ENCODE peak calls at places on chromosomes 2 and 18, in four cellular contexts. I, W, L and O are unnamed samples.

GRCh38 chr2:106956879-106957278 is 70.9 kb upstream of the ST6GAL2 start:
- DNase-seq in I (no peak), W (no peak), L (no peak), O (no peak)

GRCh38 chr2:237178396-237178795 is 92.7 kb downstream of the COPS8 start:
- DNase-seq in I (no peak), W (no peak), L (no peak), O (no peak)

GRCh38 chr18:6929370-6930102 is 188.1 kb downstream of the LAMA1 start:
- DNase-seq in I (no peak), W (no peak), L (no peak), O (no peak)

GRCh38 chr2:5544205-5544786 is 147.9 kb upstream of the SOX11 start:
- DNase-seq in I (no peak), W (no peak), L (no peak), O (no peak)

GRCh38 chr2:119638891-119639539 is 40.0 kb upstream of the TMEM177 start:
- DNase-seq in I (no peak), W (no peak), L (no peak), O (no peak)

GRCh38 chr2:138415891-138416494 is 85.6 kb upstream of the SPOPL start:
- DNase-seq in I (no peak), W (no peak), L (no peak), O (no peak)

GRCh38 chr2:227366861-227367800 is 12.0 kb downstream of the TM4SF20 start:
- DNase-seq in I (no peak), W (no peak), L (no peak), O (no peak)

GRCh38 chr2:230924092-230924469 is 961 bp downstream of the GPR55 start:
- DNase-seq in I (no peak), W (no peak), L (no peak), O (peak; percentile 51)

GRCh38 chr18:51350081-51350480 is 152.6 kb upstream of the MEX3C start:
- DNase-seq in I (no peak), W (no peak), L (no peak), O (no peak)

GRCh38 chr2:46351388-46352141 is 54.4 kb downstream of the EPAS1 start:
- DNase-seq in I (no peak), W (no peak), L (no peak), O (no peak)

GRCh38 chr2:168293766-168294165 is 46.4 kb upstream of the STK39 start:
- DNase-seq in I (no peak), W (no peak), L (no peak), O (no peak)

GRCh38 chr18:3995476-3996102 is 459.5 kb downstream of the DLGAP1 start:
- DNase-seq in I (no peak), W (peak; percentile 47), L (peak; percentile 32), O (no peak)

GRCh38 chr2:160053946-160054345 is 8.5 kb downstream of the PLA2R1 start:
- DNase-seq in I (no peak), W (no peak), L (no peak), O (no peak)

GRCh38 chr18:70005580-70005979 is 57.9 kb upstream of the CD226 start:
- DNase-seq in I (no peak), W (no peak), L (no peak), O (no peak)

GRCh38 chr2:233079953-233080835 is 20.1 kb downstream of the INPP5D start:
- DNase-seq in I (peak; percentile 21), W (no peak), L (no peak), O (peak; percentile 15)

GRCh38 chr2:163731735-163732134 is 4.1 kb downstream of the FIGN start:
- DNase-seq in I (no peak), W (no peak), L (no peak), O (no peak)

GRCh38 chr18:57428221-57429150 is 6.7 kb upstream of the ONECUT2 start:
- DNase-seq in I (no peak), W (no peak), L (peak; percentile 52), O (no peak)

GRCh38 chr2:8324164-8324848 is 357.6 kb upstream of the ID2 start:
- DNase-seq in I (no peak), W (no peak), L (no peak), O (no peak)

GRCh38 chr2:165794520-165794882 is 454 bp upstream of the GALNT3 start:
- DNase-seq in I (no peak), W (no peak), L (peak; percentile 84), O (no peak)

GRCh38 chr2:99622578-99622977 is 132.8 kb upstream of the REV1 start:
- DNase-seq in I (no peak), W (no peak), L (no peak), O (no peak)

GRCh38 chr18:63099026-63099840 is 220.3 kb downstream of the BCL2 start:
- DNase-seq in I (no peak), W (no peak), L (no peak), O (no peak)

GRCh38 chr2:23745726-23746105 is 181.2 kb downstream of the ATAD2B start:
- DNase-seq in I (no peak), W (peak; percentile 6), L (peak; percentile 7), O (no peak)

GRCh38 chr2:40209728-40210127 is 242.2 kb downstream of the SLC8A1 start:
- DNase-seq in I (no peak), W (no peak), L (no peak), O (no peak)

GRCh38 chr18:78721281-78721949 is 258.2 kb upstream of the SALL3 start:
- DNase-seq in I (no peak), W (no peak), L (no peak), O (peak; percentile 62)

GRCh38 chr2:61855178-61855523 is 1.3 kb upstream of the FAM161A start:
- DNase-seq in I (no peak), W (peak; percentile 42), L (no peak), O (no peak)

GRCh38 chr18:43627833-43628370 is 350.6 kb upstream of the SYT4 start:
- DNase-seq in I (no peak), W (no peak), L (no peak), O (no peak)

GRCh38 chr2:226792155-226792871 is 7.3 kb downstream of the IRS1 start:
- DNase-seq in I (no peak), W (peak; percentile 52), L (no peak), O (no peak)

GRCh38 chr18:48832961-48833700 is 117.6 kb downstream of the SMAD7 start:
- DNase-seq in I (no peak), W (peak; percentile 64), L (no peak), O (peak; percentile 95)

GRCh38 chr18:79818631-79819030 is 20.9 kb downstream of the KCNG2 start:
- DNase-seq in I (no peak), W (no peak), L (no peak), O (no peak)

GRCh38 chr2:38797276-38797675 is 19.3 kb downstream of the GEMIN6 start:
- DNase-seq in I (no peak), W (no peak), L (no peak), O (no peak)

GRCh38 chr2:22784586-22784985 is 600.4 kb upstream of the KLHL29 start:
- DNase-seq in I (no peak), W (no peak), L (no peak), O (no peak)

DNA sequence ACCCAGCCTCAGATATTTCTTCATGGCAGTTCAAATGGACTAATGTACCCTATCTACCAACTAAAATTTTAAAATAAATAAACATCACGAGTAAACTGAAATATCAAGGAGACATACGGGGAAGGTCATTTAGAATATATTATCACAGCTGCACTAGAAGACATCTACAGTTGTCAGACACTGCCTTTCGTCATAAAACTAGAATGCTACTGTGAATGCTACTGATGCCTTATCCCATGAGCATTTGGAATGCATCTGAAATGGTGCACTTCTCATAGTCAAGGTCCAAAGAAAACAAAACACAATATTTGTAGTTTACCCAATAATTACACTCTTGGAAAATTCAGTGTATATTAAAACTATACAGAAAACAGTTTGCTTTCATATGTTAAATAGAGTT is 165.2 kb downstream of the MREG start:
- DNase-seq in I (no peak), W (no peak), L (no peak), O (no peak)
- TF ChIP-seq CTCF in I (no peak), W (no peak), L (no peak), O (no peak)

GRCh38 chr2:108074945-108075344 is 88.6 kb downstream of the SLC5A7 start:
- DNase-seq in I (no peak), W (no peak), L (no peak), O (no peak)

GRCh38 chr2:108074150-108074549 is 87.8 kb downstream of the SLC5A7 start:
- DNase-seq in I (no peak), W (no peak), L (no peak), O (no peak)

GRCh38 chr2:108067820-108068405 is 81.6 kb downstream of the SLC5A7 start:
- DNase-seq in I (no peak), W (no peak), L (no peak), O (no peak)

GRCh38 chr2:108073425-108074072 is 87.2 kb downstream of the SLC5A7 start:
- DNase-seq in I (no peak), W (no peak), L (no peak), O (no peak)

DNA sequence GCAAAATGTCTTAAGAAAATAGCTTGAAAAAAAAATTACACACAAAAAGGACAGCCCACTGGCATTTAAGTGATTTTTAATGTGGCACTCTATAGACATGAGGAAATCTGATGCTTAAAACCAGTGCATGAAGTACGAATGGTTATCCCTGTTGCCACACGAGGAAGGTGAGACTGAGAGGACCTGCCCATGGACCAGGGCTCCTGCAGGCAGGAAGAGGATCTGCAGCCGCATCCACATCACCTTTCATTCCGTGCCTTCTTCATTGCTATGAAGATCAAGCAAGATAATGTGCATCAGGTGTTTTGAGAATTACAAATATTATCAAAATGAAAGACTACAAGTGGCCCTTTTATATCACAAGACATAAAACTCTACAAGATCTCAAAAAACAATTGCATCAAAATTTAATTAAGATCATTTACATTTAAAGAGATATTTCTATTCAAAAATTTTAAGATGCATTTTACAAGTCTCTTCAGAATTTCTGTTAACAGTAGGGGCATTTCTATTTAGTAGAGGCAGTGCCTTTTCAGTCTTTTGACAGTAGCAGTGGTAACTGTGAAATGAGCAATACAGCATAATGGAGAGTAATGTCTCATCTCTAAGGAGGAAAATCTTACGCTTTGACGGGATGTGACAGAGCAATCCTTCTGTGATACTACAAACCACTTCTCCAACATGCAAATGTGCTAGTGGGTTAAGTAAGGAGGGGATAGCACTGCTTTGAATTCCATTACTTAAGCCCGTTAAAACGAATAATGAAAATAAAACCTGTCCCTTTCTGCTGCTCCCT is 83.4 kb downstream of the SLC5A7 start:
- DNase-seq in I (no peak), W (no peak), L (no peak), O (no peak)
- TF ChIP-seq CTCF in I (no peak), W (no peak), L (no peak), O (no peak)

GRCh38 chr2:216590780-216591179 is 42.4 kb upstream of the IGFBP2 start:
- DNase-seq in I (peak; percentile 67), W (no peak), L (no peak), O (no peak)
- TF ChIP-seq CTCF in I (no peak), W (no peak), L (no peak), O (no peak)

GRCh38 chr2:172427990-172428840 is 829 bp downstream of the ITGA6 start:
- DNase-seq in I (no peak), W (peak; percentile 63), L (no peak), O (no peak)

GRCh38 chr2:172426635-172427255 is 641 bp upstream of the ITGA6 start:
- DNase-seq in I (no peak), W (no peak), L (no peak), O (no peak)

GRCh38 chr2:172427256-172427989 is at the start of gene ITGA6:
- DNase-seq in I (peak; percentile 71), W (peak; percentile 81), L (peak; percentile 74), O (no peak)

GRCh38 chr2:172423120-172423519 is 4.3 kb upstream of the ITGA6 start:
- DNase-seq in I (no peak), W (no peak), L (no peak), O (no peak)

DNA sequence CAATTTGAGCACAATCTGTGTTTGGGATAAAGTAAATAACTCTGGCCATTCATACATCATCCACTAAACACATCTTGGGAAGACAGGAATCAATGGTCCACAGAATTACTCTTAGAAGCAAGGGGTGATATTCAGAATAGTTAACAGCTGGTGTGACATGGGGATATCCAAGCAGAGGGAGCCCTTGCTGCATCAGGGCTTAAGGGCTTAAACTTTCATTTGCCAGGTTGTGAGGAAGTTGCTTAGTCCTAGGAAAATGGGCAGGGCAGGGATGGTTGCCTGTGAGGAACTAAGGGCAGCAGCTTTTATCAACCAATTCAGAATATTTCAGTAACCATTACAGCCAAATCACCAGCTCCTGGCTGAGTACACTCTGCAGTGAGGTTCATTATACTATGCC is 2.0 kb upstream of the ITGA6 start:
- DNase-seq in I (no peak), W (no peak), L (no peak), O (no peak)
- TF ChIP-seq CTCF in I (no peak), W (no peak), L (no peak), O (no peak)